ENCODE peak calls at places on chromosome 12, in eight cellular contexts. T is endothelial cell; C is iPS-NIHi11; K is COR-L47; Q is stimulated activated naive CD4-positive, alpha-beta T cell treated with Interleukin-2 at 50 U/mL for 16 hours; F is nucleus accumbens; L is neural crest cell; A is neuronal stem cell. J is an unnamed sample.

GRCh38 chr12:91982946-91983345 is 162.7 kb downstream of the BTG1 start:
- DNase-seq in T (no peak), A (no peak), L (no peak), K (no peak), Q (no peak), F (no peak), C (no peak), J (no peak)

GRCh38 chr12:74021937-74022336 is 515.7 kb upstream of the ATXN7L3B start:
- DNase-seq in F (peak; percentile 59), L (peak; percentile 61), C (peak; percentile 53), T (peak; percentile 71), K (peak; percentile 2), A (peak; percentile 57), Q (no peak), J (no peak)

GRCh38 chr12:54059668-54060067 is 6.0 kb downstream of the HOXC4 start:
- DNase-seq in L (no peak), C (no peak), A (no peak), K (no peak), T (no peak), F (no peak), Q (no peak), J (no peak)

GRCh38 chr12:101414533-101415119 is 7.1 kb upstream of the ARL1 start:
- DNase-seq in A (peak; percentile 55), L (peak; percentile 52), T (peak; percentile 55), C (peak; percentile 53), F (peak; percentile 8), K (peak; percentile 41), Q (no peak), J (no peak)

GRCh38 chr12:64452559-64453329 is 824 bp downstream of the TBK1 start:
- DNase-seq in A (no peak), F (no peak), Q (no peak), L (no peak), K (no peak), C (peak; percentile 20), T (no peak), J (peak; percentile 23)

GRCh38 chr12:62647586-62647985 is 181.0 kb downstream of the MON2 start:
- DNase-seq in C (no peak), A (no peak), Q (no peak), T (no peak), F (peak; percentile 38), L (no peak), K (no peak), J (no peak)

GRCh38 chr12:41466762-41467270 is 278.7 kb downstream of the PDZRN4 start:
- DNase-seq in K (no peak), Q (no peak), F (peak; percentile 13), T (no peak), C (peak; percentile 32), A (no peak), L (no peak), J (no peak)

GRCh38 chr12:102961488-102961801 is 4.0 kb downstream of the ASCL1 start:
- DNase-seq in F (no peak), Q (no peak), L (no peak), A (no peak), T (no peak), C (no peak), K (no peak), J (no peak)

GRCh38 chr12:67784831-67785230 is 136.3 kb downstream of the DYRK2 start:
- DNase-seq in Q (no peak), T (no peak), A (no peak), K (no peak), F (no peak), L (no peak), C (no peak), J (no peak)

GRCh38 chr12:12909995-12910391 is 18.6 kb downstream of the GPRC5A start:
- DNase-seq in L (no peak), C (no peak), K (no peak), T (no peak), F (no peak), Q (no peak), A (no peak), J (no peak)

GRCh38 chr12:52261211-52261484 is 13.3 kb upstream of the KRT86 start:
- DNase-seq in F (no peak), L (no peak), T (no peak), A (no peak), C (no peak), Q (no peak), K (no peak), J (no peak)

GRCh38 chr12:115023898-115024297 is 339.9 kb upstream of the TBX3 start:
- DNase-seq in T (no peak), Q (no peak), C (no peak), F (no peak), L (no peak), A (no peak), K (no peak), J (no peak)

GRCh38 chr12:10753066-10753465 is 29.9 kb upstream of the YBX3 start:
- DNase-seq in K (no peak), A (no peak), C (no peak), Q (no peak), F (no peak), T (no peak), L (no peak), J (no peak)

GRCh38 chr12:112540021-112540420 is 121.3 kb downstream of the PTPN11 start:
- DNase-seq in K (no peak), L (no peak), F (no peak), A (no peak), Q (no peak), C (no peak), T (no peak), J (no peak)

GRCh38 chr12:49341777-49342065 is 4.7 kb upstream of the C1QL4 start:
- DNase-seq in A (no peak), F (no peak), K (no peak), Q (no peak), C (no peak), T (no peak), L (no peak), J (no peak)